ENCODE peak calls at places on chromosomes 5 and 9, in ten cellular contexts. One of them, this sample, is unnamed.

GRCh38 chr5:1241509-1242080 is 16.4 kb downstream of the SLC6A18 start:
- DNase-seq in B cell: no peak
- DNase-seq in lower leg skin: no peak
- DNase-seq in stimulated activated CD4-positive, alpha-beta T cell treated with anti-CD3 and anti-CD28 coated beads, Interleukin-4, amount 100 ng/mL, for 1 hour: no peak
- DNase-seq in CD4-positive, alpha-beta memory T cell: no peak
- DNase-seq in T-helper 1 cell: no peak
- DNase-seq in nucleus accumbens: no peak
- DNase-seq in mammary epithelial cell: no peak
- DNase-seq in effector memory CD8-positive, alpha-beta T cell: no peak
- DNase-seq in NCI-H2227 treated with DMSO at 0.1 percent for 48 hours: no peak
- DNase-seq in this sample: no peak

GRCh38 chr9:123365287-123365880 is 9.4 kb downstream of the CRB2 start:
- DNase-seq in B cell: no peak
- DNase-seq in lower leg skin: no peak
- DNase-seq in stimulated activated CD4-positive, alpha-beta T cell treated with anti-CD3 and anti-CD28 coated beads, Interleukin-4, amount 100 ng/mL, for 1 hour: no peak
- DNase-seq in CD4-positive, alpha-beta memory T cell: no peak
- DNase-seq in T-helper 1 cell: no peak
- DNase-seq in nucleus accumbens: no peak
- DNase-seq in mammary epithelial cell: no peak
- DNase-seq in effector memory CD8-positive, alpha-beta T cell: no peak
- DNase-seq in NCI-H2227 treated with DMSO at 0.1 percent for 48 hours: no peak
- DNase-seq in this sample: no peak

GRCh38 chr9:122246666-122247065 is 17.9 kb upstream of the LHX6 start:
- DNase-seq in B cell: no peak
- DNase-seq in lower leg skin: no peak
- DNase-seq in stimulated activated CD4-positive, alpha-beta T cell treated with anti-CD3 and anti-CD28 coated beads, Interleukin-4, amount 100 ng/mL, for 1 hour: no peak
- DNase-seq in CD4-positive, alpha-beta memory T cell: no peak
- DNase-seq in T-helper 1 cell: no peak
- DNase-seq in nucleus accumbens: no peak
- DNase-seq in mammary epithelial cell: no peak
- DNase-seq in effector memory CD8-positive, alpha-beta T cell: no peak
- DNase-seq in NCI-H2227 treated with DMSO at 0.1 percent for 48 hours: no peak
- DNase-seq in this sample: no peak

GRCh38 chr9:90458485-90458884 is 184.1 kb downstream of the DIRAS2 start:
- DNase-seq in B cell: no peak
- DNase-seq in lower leg skin: no peak
- DNase-seq in stimulated activated CD4-positive, alpha-beta T cell treated with anti-CD3 and anti-CD28 coated beads, Interleukin-4, amount 100 ng/mL, for 1 hour: no peak
- DNase-seq in CD4-positive, alpha-beta memory T cell: no peak
- DNase-seq in T-helper 1 cell: no peak
- DNase-seq in nucleus accumbens: no peak
- DNase-seq in mammary epithelial cell: no peak
- DNase-seq in effector memory CD8-positive, alpha-beta T cell: no peak
- DNase-seq in NCI-H2227 treated with DMSO at 0.1 percent for 48 hours: no peak
- DNase-seq in this sample: no peak

GRCh38 chr5:158977642-158978041 is 122.1 kb downstream of the EBF1 start:
- DNase-seq in B cell: no peak
- DNase-seq in lower leg skin: no peak
- DNase-seq in stimulated activated CD4-positive, alpha-beta T cell treated with anti-CD3 and anti-CD28 coated beads, Interleukin-4, amount 100 ng/mL, for 1 hour: no peak
- DNase-seq in CD4-positive, alpha-beta memory T cell: no peak
- DNase-seq in T-helper 1 cell: no peak
- DNase-seq in nucleus accumbens: no peak
- DNase-seq in mammary epithelial cell: no peak
- DNase-seq in effector memory CD8-positive, alpha-beta T cell: no peak
- DNase-seq in NCI-H2227 treated with DMSO at 0.1 percent for 48 hours: no peak
- DNase-seq in this sample: no peak

GRCh38 chr9:127608104-127608966 is 3.7 kb upstream of the STXBP1 start:
- DNase-seq in B cell: peak
- DNase-seq in lower leg skin: peak
- DNase-seq in stimulated activated CD4-positive, alpha-beta T cell treated with anti-CD3 and anti-CD28 coated beads, Interleukin-4, amount 100 ng/mL, for 1 hour: peak
- DNase-seq in CD4-positive, alpha-beta memory T cell: peak
- DNase-seq in T-helper 1 cell: peak
- DNase-seq in nucleus accumbens: peak
- DNase-seq in mammary epithelial cell: peak
- DNase-seq in effector memory CD8-positive, alpha-beta T cell: peak
- DNase-seq in NCI-H2227 treated with DMSO at 0.1 percent for 48 hours: peak
- DNase-seq in this sample: peak

GRCh38 chr9:89623925-89624420 is 19.2 kb downstream of the GADD45G start:
- DNase-seq in B cell: no peak
- DNase-seq in lower leg skin: no peak
- DNase-seq in stimulated activated CD4-positive, alpha-beta T cell treated with anti-CD3 and anti-CD28 coated beads, Interleukin-4, amount 100 ng/mL, for 1 hour: no peak
- DNase-seq in CD4-positive, alpha-beta memory T cell: no peak
- DNase-seq in T-helper 1 cell: no peak
- DNase-seq in nucleus accumbens: no peak
- DNase-seq in mammary epithelial cell: no peak
- DNase-seq in effector memory CD8-positive, alpha-beta T cell: no peak
- DNase-seq in NCI-H2227 treated with DMSO at 0.1 percent for 48 hours: no peak
- DNase-seq in this sample: no peak

GRCh38 chr9:84808416-84808815 is 138.9 kb downstream of the NTRK2 start:
- DNase-seq in B cell: no peak
- DNase-seq in lower leg skin: no peak
- DNase-seq in stimulated activated CD4-positive, alpha-beta T cell treated with anti-CD3 and anti-CD28 coated beads, Interleukin-4, amount 100 ng/mL, for 1 hour: no peak
- DNase-seq in CD4-positive, alpha-beta memory T cell: no peak
- DNase-seq in T-helper 1 cell: no peak
- DNase-seq in nucleus accumbens: no peak
- DNase-seq in mammary epithelial cell: no peak
- DNase-seq in effector memory CD8-positive, alpha-beta T cell: no peak
- DNase-seq in NCI-H2227 treated with DMSO at 0.1 percent for 48 hours: no peak
- DNase-seq in this sample: no peak

GRCh38 chr5:50415912-50416311 is 25.2 kb downstream of the EMB start:
- DNase-seq in B cell: peak
- DNase-seq in lower leg skin: no peak
- DNase-seq in stimulated activated CD4-positive, alpha-beta T cell treated with anti-CD3 and anti-CD28 coated beads, Interleukin-4, amount 100 ng/mL, for 1 hour: no peak
- DNase-seq in CD4-positive, alpha-beta memory T cell: peak
- DNase-seq in T-helper 1 cell: no peak
- DNase-seq in nucleus accumbens: no peak
- DNase-seq in mammary epithelial cell: no peak
- DNase-seq in effector memory CD8-positive, alpha-beta T cell: peak
- DNase-seq in NCI-H2227 treated with DMSO at 0.1 percent for 48 hours: no peak
- DNase-seq in this sample: peak

GRCh38 chr9:35051069-35051967 is 21.1 kb downstream of the VCP start:
- DNase-seq in B cell: peak
- DNase-seq in lower leg skin: peak
- DNase-seq in stimulated activated CD4-positive, alpha-beta T cell treated with anti-CD3 and anti-CD28 coated beads, Interleukin-4, amount 100 ng/mL, for 1 hour: peak
- DNase-seq in CD4-positive, alpha-beta memory T cell: peak
- DNase-seq in T-helper 1 cell: no peak
- DNase-seq in nucleus accumbens: no peak
- DNase-seq in mammary epithelial cell: peak
- DNase-seq in effector memory CD8-positive, alpha-beta T cell: peak
- DNase-seq in NCI-H2227 treated with DMSO at 0.1 percent for 48 hours: peak
- DNase-seq in this sample: no peak

GRCh38 chr9:127345566-127345965 is 51.4 kb upstream of the SLC2A8 start:
- DNase-seq in B cell: no peak
- DNase-seq in lower leg skin: peak
- DNase-seq in stimulated activated CD4-positive, alpha-beta T cell treated with anti-CD3 and anti-CD28 coated beads, Interleukin-4, amount 100 ng/mL, for 1 hour: no peak
- DNase-seq in CD4-positive, alpha-beta memory T cell: no peak
- DNase-seq in T-helper 1 cell: no peak
- DNase-seq in nucleus accumbens: no peak
- DNase-seq in mammary epithelial cell: no peak
- DNase-seq in effector memory CD8-positive, alpha-beta T cell: no peak
- DNase-seq in NCI-H2227 treated with DMSO at 0.1 percent for 48 hours: no peak
- DNase-seq in this sample: no peak

GRCh38 chr5:109983135-109983534 is 293.4 kb downstream of the MAN2A1 start:
- DNase-seq in B cell: no peak
- DNase-seq in lower leg skin: no peak
- DNase-seq in stimulated activated CD4-positive, alpha-beta T cell treated with anti-CD3 and anti-CD28 coated beads, Interleukin-4, amount 100 ng/mL, for 1 hour: no peak
- DNase-seq in CD4-positive, alpha-beta memory T cell: no peak
- DNase-seq in T-helper 1 cell: no peak
- DNase-seq in nucleus accumbens: no peak
- DNase-seq in mammary epithelial cell: no peak
- DNase-seq in effector memory CD8-positive, alpha-beta T cell: no peak
- DNase-seq in NCI-H2227 treated with DMSO at 0.1 percent for 48 hours: no peak
- DNase-seq in this sample: no peak

GRCh38 chr9:70079364-70080103 is 35.9 kb downstream of the MAMDC2 start:
- DNase-seq in B cell: no peak
- DNase-seq in lower leg skin: no peak
- DNase-seq in stimulated activated CD4-positive, alpha-beta T cell treated with anti-CD3 and anti-CD28 coated beads, Interleukin-4, amount 100 ng/mL, for 1 hour: no peak
- DNase-seq in CD4-positive, alpha-beta memory T cell: no peak
- DNase-seq in T-helper 1 cell: no peak
- DNase-seq in nucleus accumbens: no peak
- DNase-seq in mammary epithelial cell: peak
- DNase-seq in effector memory CD8-positive, alpha-beta T cell: no peak
- DNase-seq in NCI-H2227 treated with DMSO at 0.1 percent for 48 hours: no peak
- DNase-seq in this sample: no peak

GRCh38 chr5:68924490-68925145 is 169.2 kb upstream of the SLC30A5 start:
- DNase-seq in B cell: no peak
- DNase-seq in lower leg skin: no peak
- DNase-seq in stimulated activated CD4-positive, alpha-beta T cell treated with anti-CD3 and anti-CD28 coated beads, Interleukin-4, amount 100 ng/mL, for 1 hour: no peak
- DNase-seq in CD4-positive, alpha-beta memory T cell: no peak
- DNase-seq in T-helper 1 cell: no peak
- DNase-seq in nucleus accumbens: no peak
- DNase-seq in mammary epithelial cell: peak
- DNase-seq in effector memory CD8-positive, alpha-beta T cell: no peak
- DNase-seq in NCI-H2227 treated with DMSO at 0.1 percent for 48 hours: no peak
- DNase-seq in this sample: no peak

GRCh38 chr9:74951725-74952151 is 974 bp downstream of the C9orf40 start:
- DNase-seq in B cell: peak
- DNase-seq in lower leg skin: peak
- DNase-seq in stimulated activated CD4-positive, alpha-beta T cell treated with anti-CD3 and anti-CD28 coated beads, Interleukin-4, amount 100 ng/mL, for 1 hour: peak
- DNase-seq in CD4-positive, alpha-beta memory T cell: no peak
- DNase-seq in T-helper 1 cell: peak
- DNase-seq in nucleus accumbens: peak
- DNase-seq in mammary epithelial cell: peak
- DNase-seq in effector memory CD8-positive, alpha-beta T cell: peak
- DNase-seq in NCI-H2227 treated with DMSO at 0.1 percent for 48 hours: no peak
- DNase-seq in this sample: peak

GRCh38 chr5:172504736-172505402 is 50.5 kb upstream of the SH3PXD2B start:
- DNase-seq in B cell: no peak
- DNase-seq in lower leg skin: peak
- DNase-seq in stimulated activated CD4-positive, alpha-beta T cell treated with anti-CD3 and anti-CD28 coated beads, Interleukin-4, amount 100 ng/mL, for 1 hour: no peak
- DNase-seq in CD4-positive, alpha-beta memory T cell: no peak
- DNase-seq in T-helper 1 cell: no peak
- DNase-seq in nucleus accumbens: no peak
- DNase-seq in mammary epithelial cell: no peak
- DNase-seq in effector memory CD8-positive, alpha-beta T cell: no peak
- DNase-seq in NCI-H2227 treated with DMSO at 0.1 percent for 48 hours: no peak
- DNase-seq in this sample: no peak

GRCh38 chr5:116669261-116670049 is 94.8 kb upstream of the SEMA6A start:
- DNase-seq in B cell: no peak
- DNase-seq in lower leg skin: no peak
- DNase-seq in stimulated activated CD4-positive, alpha-beta T cell treated with anti-CD3 and anti-CD28 coated beads, Interleukin-4, amount 100 ng/mL, for 1 hour: no peak
- DNase-seq in CD4-positive, alpha-beta memory T cell: no peak
- DNase-seq in T-helper 1 cell: no peak
- DNase-seq in nucleus accumbens: peak
- DNase-seq in mammary epithelial cell: no peak
- DNase-seq in effector memory CD8-positive, alpha-beta T cell: no peak
- DNase-seq in NCI-H2227 treated with DMSO at 0.1 percent for 48 hours: no peak
- DNase-seq in this sample: no peak

GRCh38 chr5:78649816-78650561 is 1.4 kb upstream of the LHFPL2 start:
- DNase-seq in B cell: no peak
- DNase-seq in lower leg skin: peak
- DNase-seq in stimulated activated CD4-positive, alpha-beta T cell treated with anti-CD3 and anti-CD28 coated beads, Interleukin-4, amount 100 ng/mL, for 1 hour: no peak
- DNase-seq in CD4-positive, alpha-beta memory T cell: no peak
- DNase-seq in T-helper 1 cell: no peak
- DNase-seq in nucleus accumbens: no peak
- DNase-seq in mammary epithelial cell: peak
- DNase-seq in effector memory CD8-positive, alpha-beta T cell: no peak
- DNase-seq in NCI-H2227 treated with DMSO at 0.1 percent for 48 hours: no peak
- DNase-seq in this sample: no peak

GRCh38 chr9:69168709-69169217 is 5.3 kb upstream of the TJP2 start:
- DNase-seq in B cell: peak
- DNase-seq in lower leg skin: no peak
- DNase-seq in stimulated activated CD4-positive, alpha-beta T cell treated with anti-CD3 and anti-CD28 coated beads, Interleukin-4, amount 100 ng/mL, for 1 hour: peak
- DNase-seq in CD4-positive, alpha-beta memory T cell: peak
- DNase-seq in T-helper 1 cell: peak
- DNase-seq in nucleus accumbens: no peak
- DNase-seq in mammary epithelial cell: peak
- DNase-seq in effector memory CD8-positive, alpha-beta T cell: peak
- DNase-seq in NCI-H2227 treated with DMSO at 0.1 percent for 48 hours: no peak
- DNase-seq in this sample: peak

GRCh38 chr9:124285490-124285889 is 27.7 kb downstream of the NEK6 start:
- DNase-seq in B cell: no peak
- DNase-seq in lower leg skin: no peak
- DNase-seq in stimulated activated CD4-positive, alpha-beta T cell treated with anti-CD3 and anti-CD28 coated beads, Interleukin-4, amount 100 ng/mL, for 1 hour: no peak
- DNase-seq in CD4-positive, alpha-beta memory T cell: no peak
- DNase-seq in T-helper 1 cell: no peak
- DNase-seq in nucleus accumbens: no peak
- DNase-seq in mammary epithelial cell: no peak
- DNase-seq in effector memory CD8-positive, alpha-beta T cell: no peak
- DNase-seq in NCI-H2227 treated with DMSO at 0.1 percent for 48 hours: no peak
- DNase-seq in this sample: no peak

GRCh38 chr5:4370218-4370617 is 769.9 kb upstream of the ADAMTS16 start:
- DNase-seq in B cell: no peak
- DNase-seq in lower leg skin: no peak
- DNase-seq in stimulated activated CD4-positive, alpha-beta T cell treated with anti-CD3 and anti-CD28 coated beads, Interleukin-4, amount 100 ng/mL, for 1 hour: no peak
- DNase-seq in CD4-positive, alpha-beta memory T cell: no peak
- DNase-seq in T-helper 1 cell: no peak
- DNase-seq in nucleus accumbens: no peak
- DNase-seq in mammary epithelial cell: peak
- DNase-seq in effector memory CD8-positive, alpha-beta T cell: no peak
- DNase-seq in NCI-H2227 treated with DMSO at 0.1 percent for 48 hours: no peak
- DNase-seq in this sample: no peak

GRCh38 chr5:136015966-136016365 is 12.8 kb upstream of the TGFBI start:
- DNase-seq in B cell: no peak
- DNase-seq in lower leg skin: no peak
- DNase-seq in stimulated activated CD4-positive, alpha-beta T cell treated with anti-CD3 and anti-CD28 coated beads, Interleukin-4, amount 100 ng/mL, for 1 hour: no peak
- DNase-seq in CD4-positive, alpha-beta memory T cell: no peak
- DNase-seq in T-helper 1 cell: no peak
- DNase-seq in nucleus accumbens: no peak
- DNase-seq in mammary epithelial cell: no peak
- DNase-seq in effector memory CD8-positive, alpha-beta T cell: no peak
- DNase-seq in NCI-H2227 treated with DMSO at 0.1 percent for 48 hours: no peak
- DNase-seq in this sample: no peak

GRCh38 chr5:53730938-53731337 is 170.5 kb downstream of the NDUFS4 start:
- DNase-seq in B cell: peak
- DNase-seq in lower leg skin: no peak
- DNase-seq in stimulated activated CD4-positive, alpha-beta T cell treated with anti-CD3 and anti-CD28 coated beads, Interleukin-4, amount 100 ng/mL, for 1 hour: no peak
- DNase-seq in CD4-positive, alpha-beta memory T cell: no peak
- DNase-seq in T-helper 1 cell: no peak
- DNase-seq in nucleus accumbens: no peak
- DNase-seq in mammary epithelial cell: no peak
- DNase-seq in effector memory CD8-positive, alpha-beta T cell: no peak
- DNase-seq in NCI-H2227 treated with DMSO at 0.1 percent for 48 hours: no peak
- DNase-seq in this sample: no peak

GRCh38 chr5:146249801-146250200 is 46.4 kb downstream of the RBM27 start:
- DNase-seq in B cell: peak
- DNase-seq in lower leg skin: no peak
- DNase-seq in stimulated activated CD4-positive, alpha-beta T cell treated with anti-CD3 and anti-CD28 coated beads, Interleukin-4, amount 100 ng/mL, for 1 hour: no peak
- DNase-seq in CD4-positive, alpha-beta memory T cell: no peak
- DNase-seq in T-helper 1 cell: no peak
- DNase-seq in nucleus accumbens: no peak
- DNase-seq in mammary epithelial cell: no peak
- DNase-seq in effector memory CD8-positive, alpha-beta T cell: no peak
- DNase-seq in NCI-H2227 treated with DMSO at 0.1 percent for 48 hours: no peak
- DNase-seq in this sample: no peak

GRCh38 chr5:1950096-1950707 is 67.5 kb upstream of the IRX4 start:
- DNase-seq in B cell: no peak
- DNase-seq in lower leg skin: no peak
- DNase-seq in stimulated activated CD4-positive, alpha-beta T cell treated with anti-CD3 and anti-CD28 coated beads, Interleukin-4, amount 100 ng/mL, for 1 hour: no peak
- DNase-seq in CD4-positive, alpha-beta memory T cell: no peak
- DNase-seq in T-helper 1 cell: no peak
- DNase-seq in nucleus accumbens: no peak
- DNase-seq in mammary epithelial cell: no peak
- DNase-seq in effector memory CD8-positive, alpha-beta T cell: no peak
- DNase-seq in NCI-H2227 treated with DMSO at 0.1 percent for 48 hours: no peak
- DNase-seq in this sample: no peak

GRCh38 chr9:129254566-129255287 is 76.7 kb upstream of the IER5L start:
- DNase-seq in B cell: no peak
- DNase-seq in lower leg skin: no peak
- DNase-seq in stimulated activated CD4-positive, alpha-beta T cell treated with anti-CD3 and anti-CD28 coated beads, Interleukin-4, amount 100 ng/mL, for 1 hour: no peak
- DNase-seq in CD4-positive, alpha-beta memory T cell: no peak
- DNase-seq in T-helper 1 cell: no peak
- DNase-seq in nucleus accumbens: no peak
- DNase-seq in mammary epithelial cell: no peak
- DNase-seq in effector memory CD8-positive, alpha-beta T cell: no peak
- DNase-seq in NCI-H2227 treated with DMSO at 0.1 percent for 48 hours: no peak
- DNase-seq in this sample: peak